ENCODE peak calls at places on chromosomes 3 and 15, in four cellular contexts. One of them, this sample, is unnamed.

GRCh38 chr3:61638721-61639120 is 77.3 kb downstream of the PTPRG start:
- ATAC-seq in T-helper 17 cell: no peak
- ATAC-seq in heart left ventricle: no peak
- ATAC-seq in upper lobe of right lung: no peak
- ATAC-seq in this sample: no peak

GRCh38 chr3:111173906-111174305 is 102.3 kb downstream of the NECTIN3 start:
- ATAC-seq in upper lobe of right lung: no peak
- ATAC-seq in T-helper 17 cell: no peak
- ATAC-seq in heart left ventricle: no peak
- ATAC-seq in this sample: no peak

GRCh38 chr3:65861718-65862117 is 177.0 kb downstream of the MAGI1 start:
- ATAC-seq in upper lobe of right lung: no peak
- ATAC-seq in T-helper 17 cell: no peak
- ATAC-seq in heart left ventricle: no peak
- ATAC-seq in this sample: no peak

GRCh38 chr3:194773216-194773615 is 87.5 kb downstream of the FAM43A start:
- ATAC-seq in heart left ventricle: peak
- ATAC-seq in T-helper 17 cell: no peak
- ATAC-seq in upper lobe of right lung: peak
- ATAC-seq in this sample: no peak

GRCh38 chr3:185702564-185703225 is 116.6 kb downstream of the SENP2 start:
- ATAC-seq in T-helper 17 cell: no peak
- ATAC-seq in upper lobe of right lung: peak
- ATAC-seq in heart left ventricle: no peak
- ATAC-seq in this sample: no peak

GRCh38 chr15:57685316-57685715 is 21.2 kb upstream of the POLR2M start:
- ATAC-seq in T-helper 17 cell: no peak
- ATAC-seq in upper lobe of right lung: no peak
- ATAC-seq in heart left ventricle: peak
- ATAC-seq in this sample: no peak

GRCh38 chr3:173584834-173585831 is 187.6 kb downstream of the NLGN1 start:
- ATAC-seq in heart left ventricle: peak
- ATAC-seq in upper lobe of right lung: peak
- ATAC-seq in T-helper 17 cell: no peak
- ATAC-seq in this sample: no peak

GRCh38 chr3:39132096-39133092 is 21.0 kb downstream of the CSRNP1 start:
- ATAC-seq in heart left ventricle: no peak
- ATAC-seq in upper lobe of right lung: peak
- ATAC-seq in T-helper 17 cell: no peak
- ATAC-seq in this sample: no peak

GRCh38 chr15:90817117-90818057 is 51.0 kb upstream of the FURIN start:
- ATAC-seq in heart left ventricle: no peak
- ATAC-seq in T-helper 17 cell: no peak
- ATAC-seq in upper lobe of right lung: no peak
- ATAC-seq in this sample: no peak

GRCh38 chr15:95170587-95171380 is 939.4 kb downstream of the MCTP2 start:
- ATAC-seq in heart left ventricle: no peak
- ATAC-seq in T-helper 17 cell: no peak
- ATAC-seq in upper lobe of right lung: no peak
- ATAC-seq in this sample: no peak

GRCh38 chr3:197820550-197821335 is 29.7 kb downstream of the LRCH3 start:
- ATAC-seq in heart left ventricle: no peak
- ATAC-seq in upper lobe of right lung: no peak
- ATAC-seq in T-helper 17 cell: no peak
- ATAC-seq in this sample: no peak

GRCh38 chr15:37015476-37015875 is 84.9 kb downstream of the MEIS2 start:
- ATAC-seq in T-helper 17 cell: no peak
- ATAC-seq in upper lobe of right lung: no peak
- ATAC-seq in heart left ventricle: peak
- ATAC-seq in this sample: no peak

GRCh38 chr3:63967675-63968611 is 55.4 kb downstream of the PSMD6 start:
- ATAC-seq in heart left ventricle: peak
- ATAC-seq in T-helper 17 cell: peak
- ATAC-seq in upper lobe of right lung: peak
- ATAC-seq in this sample: peak

GRCh38 chr15:56765252-56765651 is 31.9 kb upstream of the ZNF280D start:
- ATAC-seq in upper lobe of right lung: no peak
- ATAC-seq in T-helper 17 cell: no peak
- ATAC-seq in heart left ventricle: no peak
- ATAC-seq in this sample: no peak

GRCh38 chr3:175914785-175915184 is 1055.7 kb downstream of the NAALADL2 start:
- ATAC-seq in heart left ventricle: no peak
- ATAC-seq in upper lobe of right lung: no peak
- ATAC-seq in T-helper 17 cell: no peak
- ATAC-seq in this sample: no peak

GRCh38 chr3:168476360-168476980 is 380.7 kb upstream of the GOLIM4 start:
- ATAC-seq in upper lobe of right lung: no peak
- ATAC-seq in heart left ventricle: no peak
- ATAC-seq in T-helper 17 cell: no peak
- ATAC-seq in this sample: no peak

GRCh38 chr15:82788496-82788895 is 17.4 kb downstream of the FSD2 start:
- ATAC-seq in heart left ventricle: no peak
- ATAC-seq in T-helper 17 cell: no peak
- ATAC-seq in upper lobe of right lung: no peak
- ATAC-seq in this sample: no peak

GRCh38 chr3:195040094-195040493 is 230.9 kb downstream of the XXYLT1 start:
- ATAC-seq in upper lobe of right lung: peak
- ATAC-seq in T-helper 17 cell: no peak
- ATAC-seq in heart left ventricle: no peak
- ATAC-seq in this sample: peak